ENCODE peak calls at places on chromosome 16, in four cellular contexts. S, D, M and J are unnamed samples.

GRCh38 chr16:10876799-10877341 is at the start of gene CIITA:
- DNase-seq in M (no peak), D (peak; percentile 72), S (peak; percentile 95), J (no peak)

GRCh38 chr16:71627631-71628236 is 1.8 kb downstream of the MARVELD3 start:
- DNase-seq in S (no peak), D (peak; percentile 54), M (no peak), J (no peak)

GRCh38 chr16:3478242-3478925 is 16.9 kb downstream of the C16orf90 start:
- DNase-seq in M (no peak), D (no peak), S (no peak), J (no peak)

GRCh38 chr16:31029272-31029671 is 4.1 kb upstream of the STX4 start:
- DNase-seq in M (no peak), D (no peak), S (no peak), J (no peak)

GRCh38 chr16:54165174-54165911 is 121.2 kb downstream of the IRX3 start:
- DNase-seq in M (no peak), D (no peak), S (no peak), J (no peak)

GRCh38 chr16:70158261-70158939 is 15.2 kb upstream of the CLEC18C start:
- DNase-seq in M (peak; percentile 12), S (no peak), D (no peak), J (peak; percentile 4)

GRCh38 chr16:2490190-2491105 is 15.5 kb downstream of the TBC1D24 start:
- DNase-seq in D (no peak), M (no peak), S (no peak), J (no peak)

GRCh38 chr16:4837733-4838501 is 9.2 kb downstream of the GLYR1 start:
- DNase-seq in M (no peak), S (no peak), D (no peak), J (no peak)

GRCh38 chr16:72561-73537 is at the start of gene RHBDF1:
- DNase-seq in D (peak; percentile 81), S (no peak), M (peak; percentile 53), J (peak; percentile 59)

GRCh38 chr16:54355251-54355650 is 68.7 kb upstream of the IRX3 start:
- DNase-seq in M (no peak), S (no peak), D (no peak), J (no peak)

GRCh38 chr16:79598341-79599181 is 2.0 kb downstream of the MAF start:
- DNase-seq in D (peak; percentile 48), M (peak; percentile 31), S (peak; percentile 34), J (peak; percentile 38)

GRCh38 chr16:85975421-85976100 is 76.6 kb downstream of the IRF8 start:
- DNase-seq in S (no peak), M (no peak), D (no peak), J (no peak)
- TF ChIP-seq POLR2A in S (peak; percentile 40), M (no peak), D (no peak), J (no peak)

DNA sequence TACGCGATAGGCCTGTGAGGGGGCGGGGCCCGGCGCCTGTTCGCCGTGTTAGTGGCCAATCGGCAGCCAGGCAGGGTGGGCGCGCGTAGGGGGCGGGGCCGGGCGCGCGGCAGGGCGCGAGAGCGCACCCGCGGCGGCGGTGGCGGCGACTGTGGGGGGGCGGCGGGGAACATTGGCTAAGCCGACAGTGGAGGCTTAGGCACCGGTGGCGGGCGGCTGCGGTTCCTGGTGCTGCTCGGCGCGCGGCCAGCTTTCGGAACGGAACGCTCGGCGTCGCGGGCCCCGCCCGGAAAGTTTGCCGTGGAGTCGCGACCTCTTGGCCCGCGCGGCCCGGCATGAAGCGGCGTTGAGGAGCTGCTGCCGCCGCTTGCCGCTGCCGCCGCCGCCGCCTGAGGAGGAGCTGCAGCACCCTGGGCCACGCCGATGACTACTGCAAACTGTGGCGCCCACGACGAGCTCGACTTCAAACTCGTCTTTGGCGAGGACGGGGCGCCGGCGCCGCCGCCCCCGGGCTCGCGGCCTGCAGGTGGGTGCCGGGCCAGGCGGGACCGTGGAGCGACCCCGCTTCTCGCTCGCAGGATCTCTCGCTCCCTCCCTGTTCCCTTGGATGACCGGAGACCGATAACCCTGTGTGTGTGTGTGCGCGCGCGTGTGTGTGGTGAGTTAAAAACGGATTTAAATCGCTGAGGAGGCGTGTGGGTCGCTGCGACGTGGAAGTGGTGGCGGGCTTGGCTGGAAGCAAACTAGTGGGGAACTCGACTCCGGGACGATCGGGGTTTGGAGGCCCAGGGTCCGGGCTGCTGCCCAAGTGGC is at the start of gene NFATC3:
- DNase-seq in D (peak; percentile 99), M (peak; percentile 34), S (peak; percentile 98), J (peak; percentile 98)
- TF ChIP-seq POLR2A in D (peak; percentile 61), M (peak; percentile 73), S (peak; percentile 56), J (peak; percentile 73)

DNA sequence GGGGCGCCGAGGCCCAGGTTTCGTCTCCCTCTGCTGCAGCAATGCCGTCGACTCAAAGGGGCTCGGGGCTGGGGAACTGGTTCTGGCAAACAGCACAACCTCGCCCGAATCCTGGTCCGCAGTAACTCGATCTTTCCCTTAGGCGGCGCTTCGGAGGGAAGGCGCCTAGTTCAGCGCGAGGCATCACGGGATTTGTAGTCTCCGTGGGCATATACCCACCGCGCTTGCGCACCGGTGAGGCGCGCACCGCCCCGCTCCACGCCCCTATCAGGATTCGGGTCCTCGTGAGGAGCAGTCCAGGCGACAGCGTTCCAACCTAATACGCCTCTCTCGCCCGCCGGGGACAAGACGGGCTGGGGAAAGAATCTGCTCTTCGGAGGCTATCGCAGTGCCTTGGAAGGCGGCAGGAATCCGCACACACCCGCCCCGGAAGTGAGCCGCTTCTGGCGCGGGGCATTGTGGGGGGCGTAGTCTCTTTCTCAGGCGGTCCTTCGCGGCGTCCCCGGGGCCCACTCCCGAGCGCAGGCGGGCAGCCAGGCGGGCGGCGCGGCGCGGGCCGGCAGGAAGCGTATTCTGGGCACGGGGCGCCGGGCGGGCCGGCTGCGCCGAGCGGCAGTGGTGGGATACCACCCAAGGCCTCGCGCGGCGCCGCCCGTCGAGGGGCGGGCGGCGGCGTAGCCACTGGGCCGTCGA is at the start of gene THAP11:
- DNase-seq in S (peak; percentile 95), M (peak; percentile 88), D (peak; percentile 95), J (peak; percentile 94)
- TF ChIP-seq POLR2A in S (no peak), M (peak; percentile 56), D (peak; percentile 50), J (no peak)

DNA sequence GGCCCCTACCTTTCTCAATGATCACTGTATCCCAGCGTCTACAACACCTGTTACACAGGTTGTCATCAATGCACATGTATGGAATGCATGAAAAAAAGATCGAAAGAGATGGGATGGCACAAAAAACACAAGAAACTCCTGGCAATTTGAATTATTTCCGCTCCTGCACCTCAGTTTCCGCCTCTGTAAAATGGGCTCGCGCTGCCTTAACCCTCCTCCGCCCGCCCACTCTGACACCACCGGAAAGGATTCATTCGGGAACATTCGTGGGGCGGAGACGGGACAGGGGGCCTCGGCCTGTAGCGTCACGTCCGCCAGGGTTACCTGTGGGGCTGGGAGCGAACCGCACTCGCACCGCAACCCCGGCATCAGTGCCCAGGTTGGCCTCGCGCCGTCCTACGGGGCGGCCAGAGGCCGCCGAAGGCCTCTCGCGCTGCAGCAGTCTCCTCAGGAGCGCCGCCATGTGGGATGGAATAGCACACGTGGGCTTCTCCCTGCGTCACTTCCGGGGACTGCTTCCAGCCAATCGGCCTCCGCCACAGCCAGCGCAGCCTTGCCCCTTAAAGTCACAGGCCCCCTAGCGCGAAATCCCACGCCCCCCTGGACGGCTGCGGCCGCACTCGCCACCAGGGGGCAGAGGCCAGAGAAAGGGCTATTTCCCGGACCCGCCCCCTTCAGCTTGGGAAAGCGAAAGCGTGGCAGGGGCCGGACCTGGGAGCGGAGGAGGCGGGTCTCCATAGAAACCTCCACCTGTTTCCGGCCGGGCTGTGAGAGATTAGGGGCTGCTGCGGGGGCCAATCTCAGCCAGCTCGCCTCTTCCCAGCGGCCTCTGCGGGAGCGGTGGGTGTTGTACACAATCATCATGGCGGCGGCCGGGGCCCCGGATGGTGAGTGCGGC is at the start of the genes EARS2 and UBFD1:
- DNase-seq in D (peak; percentile 99), M (peak; percentile 92), S (peak; percentile 98), J (peak; percentile 97)
- TF ChIP-seq POLR2A in D (peak; percentile 73), M (peak; percentile 57), S (peak; percentile 8), J (peak; percentile 53)

GRCh38 chr16:66973716-66974115 is 12.7 kb downstream of the CES3 start:
- DNase-seq in S (no peak), D (no peak), M (no peak), J (no peak)

GRCh38 chr16:66976746-66977145 is 11.6 kb upstream of the CES4A start:
- DNase-seq in M (no peak), S (no peak), D (no peak), J (no peak)

GRCh38 chr16:66979011-66979717 is 9.2 kb upstream of the CES4A start:
- DNase-seq in M (no peak), D (no peak), S (no peak), J (no peak)

GRCh38 chr16:66975302-66975893 is 13.0 kb upstream of the CES4A start:
- DNase-seq in S (no peak), M (no peak), D (no peak), J (no peak)

DNA sequence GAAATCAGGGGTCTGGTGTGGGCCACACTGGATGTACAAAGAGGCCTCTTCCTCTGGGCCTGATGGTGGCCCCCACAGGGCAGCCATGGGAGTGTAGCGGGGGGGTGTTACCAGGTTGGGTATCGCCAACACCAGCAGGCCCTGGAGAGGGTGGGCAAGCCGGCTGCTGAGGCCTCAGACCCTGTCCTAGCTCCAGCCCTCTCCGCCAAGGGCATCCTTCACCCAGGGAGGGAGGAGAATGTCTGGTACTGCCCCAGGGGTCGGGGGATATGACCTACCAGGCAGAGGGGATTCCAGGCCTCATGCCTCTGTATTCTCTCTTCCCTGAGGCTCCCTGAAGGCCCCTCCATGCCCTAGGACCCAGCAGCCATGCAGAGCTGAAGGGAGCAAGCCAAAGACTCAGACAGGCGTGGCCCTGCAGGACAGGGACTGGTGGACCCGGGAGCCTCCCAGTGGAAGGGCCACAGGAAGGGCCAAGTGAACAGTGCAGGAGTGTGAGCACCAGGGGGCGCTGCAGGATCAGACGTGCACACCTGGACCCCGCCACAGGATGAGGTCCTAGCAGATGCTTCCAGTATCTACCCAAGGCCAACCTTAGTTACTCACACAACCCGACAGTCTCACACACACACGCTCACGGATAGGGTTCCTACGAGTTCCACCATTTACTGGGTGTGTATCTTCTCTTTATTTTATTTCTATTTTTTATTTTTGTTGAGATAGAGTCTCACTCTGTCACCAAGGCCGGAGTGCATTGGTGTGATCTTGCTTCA is 10.9 kb upstream of the CES4A start:
- DNase-seq in S (peak; percentile 92), D (peak; percentile 93), M (peak; percentile 91), J (peak; percentile 86)
- TF ChIP-seq POLR2A in S (no peak), D (no peak), M (no peak), J (no peak)

GRCh38 chr16:29663020-29663828 is at the start of gene SPN:
- DNase-seq in D (no peak), M (no peak), S (peak; percentile 56), J (no peak)
- TF ChIP-seq POLR2A in D (no peak), M (no peak), S (no peak), J (no peak)

GRCh38 chr16:89749637-89750036 is 28.3 kb downstream of the ZNF276 start:
- DNase-seq in D (no peak), S (no peak), M (no peak), J (no peak)

GRCh38 chr16:89744813-89745212 is 23.5 kb downstream of the ZNF276 start:
- DNase-seq in D (no peak), M (no peak), S (no peak), J (no peak)

GRCh38 chr16:89742948-89743347 is 21.6 kb downstream of the ZNF276 start:
- DNase-seq in D (no peak), M (no peak), S (no peak), J (no peak)

GRCh38 chr16:89741342-89742014 is 20.1 kb downstream of the ZNF276 start:
- DNase-seq in S (no peak), M (no peak), D (no peak), J (no peak)

DNA sequence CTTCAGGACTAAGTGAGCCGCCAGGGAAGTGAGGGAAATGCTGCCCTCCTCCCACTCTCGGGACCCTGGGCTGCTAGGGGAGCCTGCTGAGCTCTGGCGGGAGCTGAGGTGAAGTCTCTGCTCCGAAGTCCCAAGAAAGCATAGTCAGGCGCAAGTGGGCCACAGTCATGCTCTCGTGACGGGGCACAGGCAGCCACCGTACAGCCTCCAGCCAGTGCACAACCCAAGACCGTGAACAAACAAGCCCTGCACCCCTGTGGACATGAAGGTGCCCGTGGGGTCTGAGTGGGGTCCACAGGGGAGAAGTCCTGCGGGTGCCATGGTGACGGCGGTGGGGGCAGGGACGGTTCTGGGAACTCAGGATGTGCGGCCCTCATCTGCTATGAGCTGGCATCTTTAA is 24.7 kb downstream of the ZNF276 start:
- DNase-seq in D (no peak), S (no peak), M (no peak), J (no peak)
- TF ChIP-seq POLR2A in D (no peak), S (no peak), M (no peak), J (no peak)